ENCODE peak calls at places on chromosomes 5 and 9, in four cellular contexts. One of them, this sample, is unnamed.
A peak's percentile ranks its signal among the peaks of the same experiment; 100 is the strongest.

GRCh38 chr5:12323637-12324229 is 419.5 kb upstream of the CTNND2 start:
- DNase-seq in GM23338: peak; percentile 98
- DNase-seq in brain microvascular endothelial cell: no peak
- DNase-seq in retinal pigment epithelial cell: no peak
- DNase-seq in this sample: no peak

GRCh38 chr5:123088031-123088805 is 823 bp upstream of the PRDM6 start:
- DNase-seq in GM23338: peak; percentile 45
- DNase-seq in brain microvascular endothelial cell: no peak
- DNase-seq in retinal pigment epithelial cell: no peak
- DNase-seq in this sample: no peak

GRCh38 chr9:87263291-87263690 is 234.4 kb upstream of the DAPK1 start:
- DNase-seq in GM23338: peak; percentile 95
- DNase-seq in brain microvascular endothelial cell: no peak
- DNase-seq in retinal pigment epithelial cell: no peak
- DNase-seq in this sample: no peak

GRCh38 chr5:180198208-180198607 is 10.8 kb downstream of the RASGEF1C start:
- DNase-seq in GM23338: no peak
- DNase-seq in brain microvascular endothelial cell: no peak
- DNase-seq in retinal pigment epithelial cell: no peak
- DNase-seq in this sample: no peak

GRCh38 chr9:8486095-8486494 is 686.5 kb upstream of the DMAC1 start:
- DNase-seq in GM23338: peak; percentile 78
- DNase-seq in brain microvascular endothelial cell: peak; percentile 57
- DNase-seq in retinal pigment epithelial cell: peak; percentile 16
- DNase-seq in this sample: peak; percentile 31

GRCh38 chr5:176803027-176803942 is 7.1 kb upstream of the UNC5A start:
- DNase-seq in GM23338: no peak
- DNase-seq in brain microvascular endothelial cell: no peak
- DNase-seq in retinal pigment epithelial cell: no peak
- DNase-seq in this sample: no peak

GRCh38 chr9:81902601-81903000 is 25.6 kb upstream of the SPATA31D4 start:
- DNase-seq in GM23338: no peak
- DNase-seq in brain microvascular endothelial cell: no peak
- DNase-seq in retinal pigment epithelial cell: no peak
- DNase-seq in this sample: no peak

GRCh38 chr5:133977161-133977787 is 8.8 kb upstream of the C5orf15 start:
- DNase-seq in GM23338: no peak
- DNase-seq in brain microvascular endothelial cell: no peak
- DNase-seq in retinal pigment epithelial cell: no peak
- DNase-seq in this sample: no peak

GRCh38 chr9:90340421-90340820 is 302.2 kb downstream of the DIRAS2 start:
- DNase-seq in GM23338: no peak
- DNase-seq in brain microvascular endothelial cell: peak; percentile 81
- DNase-seq in retinal pigment epithelial cell: no peak
- DNase-seq in this sample: no peak

GRCh38 chr5:14686517-14686916 is 22.0 kb downstream of the OTULIN start:
- DNase-seq in GM23338: no peak
- DNase-seq in brain microvascular endothelial cell: no peak
- DNase-seq in retinal pigment epithelial cell: no peak
- DNase-seq in this sample: no peak

GRCh38 chr9:70013598-70014196 is 30.0 kb upstream of the MAMDC2 start:
- DNase-seq in GM23338: peak; percentile 8
- DNase-seq in brain microvascular endothelial cell: no peak
- DNase-seq in retinal pigment epithelial cell: no peak
- DNase-seq in this sample: no peak

GRCh38 chr5:142391031-142391872 is 66.4 kb upstream of the SPRY4 start:
- DNase-seq in GM23338: no peak
- DNase-seq in brain microvascular endothelial cell: no peak
- DNase-seq in retinal pigment epithelial cell: no peak
- DNase-seq in this sample: no peak

GRCh38 chr5:116583823-116584222 is 9.2 kb upstream of the SEMA6A start:
- DNase-seq in GM23338: no peak
- DNase-seq in brain microvascular endothelial cell: no peak
- DNase-seq in retinal pigment epithelial cell: no peak
- DNase-seq in this sample: no peak

GRCh38 chr9:133509179-133510083 is 15.3 kb downstream of the MYMK start:
- DNase-seq in GM23338: peak; percentile 77
- DNase-seq in brain microvascular endothelial cell: no peak
- DNase-seq in retinal pigment epithelial cell: no peak
- DNase-seq in this sample: no peak

GRCh38 chr5:1779782-1780620 is 19.6 kb downstream of the MRPL36 start:
- DNase-seq in GM23338: no peak
- DNase-seq in brain microvascular endothelial cell: no peak
- DNase-seq in retinal pigment epithelial cell: no peak
- DNase-seq in this sample: no peak

GRCh38 chr5:157172408-157172807 is 6.3 kb upstream of the GARIN3 start:
- DNase-seq in GM23338: no peak
- DNase-seq in brain microvascular endothelial cell: no peak
- DNase-seq in retinal pigment epithelial cell: no peak
- DNase-seq in this sample: no peak

GRCh38 chr5:59038169-59039002 is 455.5 kb downstream of the RAB3C start:
- DNase-seq in GM23338: peak; percentile 43
- DNase-seq in brain microvascular endothelial cell: no peak
- DNase-seq in retinal pigment epithelial cell: no peak
- DNase-seq in this sample: no peak

GRCh38 chr5:142432961-142433360 is 108.1 kb upstream of the SPRY4 start:
- DNase-seq in GM23338: no peak
- DNase-seq in brain microvascular endothelial cell: no peak
- DNase-seq in retinal pigment epithelial cell: no peak
- DNase-seq in this sample: no peak

GRCh38 chr5:88707216-88707965 is 175.6 kb downstream of the MEF2C start:
- DNase-seq in GM23338: no peak
- DNase-seq in brain microvascular endothelial cell: peak; percentile 30
- DNase-seq in retinal pigment epithelial cell: no peak
- DNase-seq in this sample: no peak

GRCh38 chr5:14266686-14267085 is 123.5 kb downstream of the TRIO start:
- DNase-seq in GM23338: no peak
- DNase-seq in brain microvascular endothelial cell: no peak
- DNase-seq in retinal pigment epithelial cell: no peak
- DNase-seq in this sample: no peak

GRCh38 chr5:155129513-155129880 is 115.9 kb downstream of the KIF4B start:
- DNase-seq in GM23338: no peak
- DNase-seq in brain microvascular endothelial cell: no peak
- DNase-seq in retinal pigment epithelial cell: no peak
- DNase-seq in this sample: no peak

GRCh38 chr5:141155540-141156374 is 5.9 kb downstream of the PCDHB6 start:
- DNase-seq in GM23338: peak; percentile 86
- DNase-seq in brain microvascular endothelial cell: no peak
- DNase-seq in retinal pigment epithelial cell: no peak
- DNase-seq in this sample: no peak

GRCh38 chr5:55236800-55237199 is 3.4 kb upstream of the CCNO start:
- DNase-seq in GM23338: peak; percentile 16
- DNase-seq in brain microvascular endothelial cell: no peak
- DNase-seq in retinal pigment epithelial cell: no peak
- DNase-seq in this sample: no peak

GRCh38 chr5:167822241-167822640 is 469.2 kb upstream of the WWC1 start:
- DNase-seq in GM23338: no peak
- DNase-seq in brain microvascular endothelial cell: no peak
- DNase-seq in retinal pigment epithelial cell: no peak
- DNase-seq in this sample: no peak

GRCh38 chr9:134216449-134216951 is 52.1 kb upstream of the RNU6ATAC start:
- DNase-seq in GM23338: no peak
- DNase-seq in brain microvascular endothelial cell: no peak
- DNase-seq in retinal pigment epithelial cell: no peak
- DNase-seq in this sample: no peak

GRCh38 chr5:151719228-151719861 is 32.6 kb upstream of the SPARC start:
- DNase-seq in GM23338: peak; percentile 70
- DNase-seq in brain microvascular endothelial cell: peak; percentile 69
- DNase-seq in retinal pigment epithelial cell: no peak
- DNase-seq in this sample: no peak

GRCh38 chr5:156178117-156178516 is 148.8 kb upstream of the SGCD start:
- DNase-seq in GM23338: no peak
- DNase-seq in brain microvascular endothelial cell: no peak
- DNase-seq in retinal pigment epithelial cell: no peak
- DNase-seq in this sample: no peak

GRCh38 chr5:142746532-142746931 is 23.6 kb upstream of the ARHGAP26 start:
- DNase-seq in GM23338: no peak
- DNase-seq in brain microvascular endothelial cell: no peak
- DNase-seq in retinal pigment epithelial cell: no peak
- DNase-seq in this sample: no peak

GRCh38 chr5:116970318-116970717 is 395.7 kb upstream of the SEMA6A start:
- DNase-seq in GM23338: no peak
- DNase-seq in brain microvascular endothelial cell: peak; percentile 27
- DNase-seq in retinal pigment epithelial cell: no peak
- DNase-seq in this sample: no peak

DNA sequence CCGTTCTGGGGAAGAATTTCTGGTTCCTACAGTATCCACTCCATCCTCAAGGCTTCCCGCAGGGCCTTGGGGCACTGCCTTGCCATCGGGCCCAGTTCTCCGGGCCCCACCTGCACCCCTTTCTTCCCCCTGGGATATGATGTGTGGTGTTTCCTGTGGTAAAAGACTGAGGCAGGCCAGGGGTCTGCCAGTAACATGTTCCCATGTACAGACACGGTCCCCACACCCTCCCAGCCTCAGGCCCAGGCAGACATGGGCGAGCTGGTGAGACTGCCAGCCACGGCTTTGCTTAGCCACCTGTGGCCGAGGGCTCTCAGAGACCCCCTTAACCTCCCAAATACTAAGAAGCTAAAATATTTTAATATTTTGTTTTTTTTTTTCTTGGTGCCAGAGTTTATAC is 46.0 kb downstream of the NDST1 start:
- DNase-seq in GM23338: no peak
- DNase-seq in brain microvascular endothelial cell: no peak
- DNase-seq in retinal pigment epithelial cell: no peak
- DNase-seq in this sample: no peak
- H3K4me3 ChIP-seq in GM23338: no peak overlapping the region
- H3K4me3 ChIP-seq in brain microvascular endothelial cell: no peak overlapping the region
- H3K4me3 ChIP-seq in retinal pigment epithelial cell: no peak overlapping the region
- H3K4me3 ChIP-seq in this sample: no peak overlapping the region

GRCh38 chr5:168943485-168943884 is 357.5 kb downstream of the SLIT3 start:
- DNase-seq in GM23338: no peak
- DNase-seq in brain microvascular endothelial cell: no peak
- DNase-seq in retinal pigment epithelial cell: no peak
- DNase-seq in this sample: no peak

GRCh38 chr5:168947212-168947868 is 353.6 kb downstream of the SLIT3 start:
- DNase-seq in GM23338: peak; percentile 86
- DNase-seq in brain microvascular endothelial cell: peak; percentile 25
- DNase-seq in retinal pigment epithelial cell: no peak
- DNase-seq in this sample: no peak

GRCh38 chr5:168948746-168949145 is 352.2 kb downstream of the SLIT3 start:
- DNase-seq in GM23338: no peak
- DNase-seq in brain microvascular endothelial cell: no peak
- DNase-seq in retinal pigment epithelial cell: no peak
- DNase-seq in this sample: no peak

GRCh38 chr5:168943999-168944398 is 356.9 kb downstream of the SLIT3 start:
- DNase-seq in GM23338: no peak
- DNase-seq in brain microvascular endothelial cell: no peak
- DNase-seq in retinal pigment epithelial cell: peak; percentile 62
- DNase-seq in this sample: no peak

DNA sequence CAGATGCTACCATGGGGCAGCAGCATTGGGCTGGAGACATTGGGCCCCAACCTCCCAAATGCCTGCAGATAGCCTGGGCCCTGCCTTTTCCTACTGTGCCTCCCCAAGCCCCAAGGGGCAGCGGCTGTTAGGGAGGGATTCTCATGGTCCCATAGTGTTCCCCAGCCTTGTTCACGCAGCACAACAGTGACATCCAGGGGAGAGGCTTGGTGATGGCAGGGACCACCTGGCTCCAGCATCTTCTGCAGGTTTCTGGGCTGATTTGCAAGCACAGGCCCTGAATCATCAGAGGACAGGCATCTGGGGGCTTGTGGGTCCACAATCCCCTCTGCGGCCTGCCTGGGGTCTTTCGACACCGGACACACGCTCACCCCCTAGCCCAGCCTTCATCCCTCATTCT is 354.6 kb downstream of the SLIT3 start:
- DNase-seq in GM23338: peak; percentile 75
- DNase-seq in brain microvascular endothelial cell: peak; percentile 2
- DNase-seq in retinal pigment epithelial cell: no peak
- DNase-seq in this sample: no peak
- TF ChIP-seq CTCF in GM23338: peak; percentile 94
- TF ChIP-seq CTCF in brain microvascular endothelial cell: peak; percentile 46
- TF ChIP-seq CTCF in retinal pigment epithelial cell: peak; percentile 51
- TF ChIP-seq CTCF in this sample: peak; percentile 67

DNA sequence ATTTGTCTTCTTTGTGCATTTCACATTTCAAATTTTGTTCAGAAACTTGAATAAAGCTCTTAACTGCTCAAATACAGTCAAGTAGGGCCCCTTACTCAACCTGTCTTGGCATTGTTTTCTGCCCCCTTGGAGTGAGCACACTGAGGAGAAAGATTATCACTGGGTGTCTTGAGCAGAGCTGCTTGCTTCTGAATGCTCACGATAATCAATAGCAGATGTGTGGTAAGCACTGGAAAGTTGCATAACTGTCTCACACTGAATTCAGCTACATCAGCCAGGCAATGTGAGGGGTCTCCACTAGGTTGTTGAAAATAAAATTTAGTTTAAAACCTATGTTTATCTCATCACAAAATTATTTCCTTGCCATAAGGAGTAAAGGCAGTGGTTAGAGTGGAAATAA is 7.8 kb upstream of the TNFAIP8 start:
- DNase-seq in GM23338: no peak
- DNase-seq in brain microvascular endothelial cell: no peak
- DNase-seq in retinal pigment epithelial cell: no peak
- DNase-seq in this sample: no peak
- H3K4me3 ChIP-seq in GM23338: no peak overlapping the region
- H3K4me3 ChIP-seq in brain microvascular endothelial cell: no peak overlapping the region
- H3K4me3 ChIP-seq in retinal pigment epithelial cell: no peak overlapping the region
- H3K4me3 ChIP-seq in this sample: no peak overlapping the region

GRCh38 chr5:146904890-146905289 is 26.3 kb upstream of the PPP2R2B start:
- DNase-seq in GM23338: no peak
- DNase-seq in brain microvascular endothelial cell: no peak
- DNase-seq in retinal pigment epithelial cell: no peak
- DNase-seq in this sample: no peak

GRCh38 chr5:146910239-146910638 is 31.7 kb upstream of the PPP2R2B start:
- DNase-seq in GM23338: no peak
- DNase-seq in brain microvascular endothelial cell: no peak
- DNase-seq in retinal pigment epithelial cell: no peak
- DNase-seq in this sample: no peak

GRCh38 chr5:146903789-146904188 is 25.2 kb upstream of the PPP2R2B start:
- DNase-seq in GM23338: no peak
- DNase-seq in brain microvascular endothelial cell: no peak
- DNase-seq in retinal pigment epithelial cell: no peak
- DNase-seq in this sample: no peak

GRCh38 chr5:146909496-146910068 is 31.0 kb upstream of the PPP2R2B start:
- DNase-seq in GM23338: no peak
- DNase-seq in brain microvascular endothelial cell: no peak
- DNase-seq in retinal pigment epithelial cell: no peak
- DNase-seq in this sample: no peak

GRCh38 chr5:146906803-146907202 is 28.2 kb upstream of the PPP2R2B start:
- DNase-seq in GM23338: peak; percentile 87
- DNase-seq in brain microvascular endothelial cell: no peak
- DNase-seq in retinal pigment epithelial cell: no peak
- DNase-seq in this sample: no peak
- TF ChIP-seq CTCF in GM23338: peak; percentile 81
- TF ChIP-seq CTCF in brain microvascular endothelial cell: peak; percentile 45
- TF ChIP-seq CTCF in retinal pigment epithelial cell: peak; percentile 38
- TF ChIP-seq CTCF in this sample: peak; percentile 14